ENCODE peak calls at places on chromosomes 1 and 21, in six cellular contexts. One of them, this sample, is unnamed.

GRCh38 chr1:152461544-152461943 is 47.5 kb upstream of the CRNN start:
- DNase-seq in GM12878: no peak
- DNase-seq in A549: peak
- DNase-seq in SK-N-SH: peak
- DNase-seq in H1: peak
- DNase-seq in K562: peak
- DNase-seq in this sample: peak

GRCh38 chr1:156064615-156065014 is 3.7 kb downstream of the RAB25 start:
- DNase-seq in GM12878: no peak
- DNase-seq in A549: no peak
- DNase-seq in SK-N-SH: no peak
- DNase-seq in H1: no peak
- DNase-seq in K562: no peak
- DNase-seq in this sample: no peak

GRCh38 chr1:157961805-157962762 is 31.4 kb upstream of the KIRREL1 start:
- DNase-seq in GM12878: no peak
- DNase-seq in A549: peak
- DNase-seq in SK-N-SH: no peak
- DNase-seq in H1: no peak
- DNase-seq in K562: no peak
- DNase-seq in this sample: no peak

GRCh38 chr21:35035116-35035515 is 14.0 kb downstream of the RUNX1 start:
- DNase-seq in GM12878: no peak
- DNase-seq in A549: no peak
- DNase-seq in SK-N-SH: no peak
- DNase-seq in H1: no peak
- DNase-seq in K562: no peak
- DNase-seq in this sample: no peak

GRCh38 chr1:110087812-110088738 is 17.6 kb upstream of the ALX3 start:
- DNase-seq in GM12878: no peak
- DNase-seq in A549: peak
- DNase-seq in SK-N-SH: peak
- DNase-seq in H1: peak
- DNase-seq in K562: peak
- DNase-seq in this sample: peak

GRCh38 chr1:168342572-168343280 is 62.0 kb downstream of the TBX19 start:
- DNase-seq in GM12878: peak
- DNase-seq in A549: peak
- DNase-seq in SK-N-SH: peak
- DNase-seq in H1: peak
- DNase-seq in K562: peak
- DNase-seq in this sample: peak

GRCh38 chr1:23214640-23215039 is 2.7 kb downstream of the HTR1D start:
- DNase-seq in GM12878: no peak
- DNase-seq in A549: no peak
- DNase-seq in SK-N-SH: no peak
- DNase-seq in H1: no peak
- DNase-seq in K562: peak
- DNase-seq in this sample: no peak

GRCh38 chr1:42759114-42759513 is 7.7 kb downstream of the P3H1 start:
- DNase-seq in GM12878: no peak
- DNase-seq in A549: no peak
- DNase-seq in SK-N-SH: no peak
- DNase-seq in H1: no peak
- DNase-seq in K562: no peak
- DNase-seq in this sample: no peak

GRCh38 chr21:20882462-20883415 is 115.5 kb upstream of the NCAM2 start:
- DNase-seq in GM12878: no peak
- DNase-seq in A549: peak
- DNase-seq in SK-N-SH: peak
- DNase-seq in H1: peak
- DNase-seq in K562: peak
- DNase-seq in this sample: no peak

GRCh38 chr1:68198752-68199151 is 33.6 kb downstream of the WLS start:
- DNase-seq in GM12878: no peak
- DNase-seq in A549: no peak
- DNase-seq in SK-N-SH: no peak
- DNase-seq in H1: no peak
- DNase-seq in K562: no peak
- DNase-seq in this sample: no peak

GRCh38 chr1:245091818-245092637 is 62.8 kb upstream of the KIF26B start:
- DNase-seq in GM12878: no peak
- DNase-seq in A549: peak
- DNase-seq in SK-N-SH: peak
- DNase-seq in H1: peak
- DNase-seq in K562: peak
- DNase-seq in this sample: peak

GRCh38 chr1:198935371-198935921 is 296.6 kb downstream of the PTPRC start:
- DNase-seq in GM12878: peak
- DNase-seq in A549: peak
- DNase-seq in SK-N-SH: peak
- DNase-seq in H1: no peak
- DNase-seq in K562: peak
- DNase-seq in this sample: peak

GRCh38 chr1:61950418-61950817 is 208.1 kb downstream of the PATJ start:
- DNase-seq in GM12878: no peak
- DNase-seq in A549: peak
- DNase-seq in SK-N-SH: no peak
- DNase-seq in H1: no peak
- DNase-seq in K562: no peak
- DNase-seq in this sample: peak

GRCh38 chr1:218425647-218426342 is 80.7 kb downstream of the TGFB2 start:
- DNase-seq in GM12878: no peak
- DNase-seq in A549: peak
- DNase-seq in SK-N-SH: no peak
- DNase-seq in H1: no peak
- DNase-seq in K562: no peak
- DNase-seq in this sample: peak

GRCh38 chr21:31143021-31143420 is 104.7 kb upstream of the KRTAP19-8 start:
- DNase-seq in GM12878: no peak
- DNase-seq in A549: no peak
- DNase-seq in SK-N-SH: no peak
- DNase-seq in H1: no peak
- DNase-seq in K562: no peak
- DNase-seq in this sample: no peak

GRCh38 chr1:178867670-178868069 is 3.2 kb downstream of the ANGPTL1 start:
- DNase-seq in GM12878: no peak
- DNase-seq in A549: no peak
- DNase-seq in SK-N-SH: no peak
- DNase-seq in H1: no peak
- DNase-seq in K562: no peak
- DNase-seq in this sample: no peak

GRCh38 chr1:51313268-51313852 is 17.0 kb downstream of the TTC39A start:
- DNase-seq in GM12878: no peak
- DNase-seq in A549: peak
- DNase-seq in SK-N-SH: peak
- DNase-seq in H1: no peak
- DNase-seq in K562: no peak
- DNase-seq in this sample: no peak

GRCh38 chr1:166489670-166490436 is 323.1 kb upstream of the FAM78B start:
- DNase-seq in GM12878: peak
- DNase-seq in A549: peak
- DNase-seq in SK-N-SH: no peak
- DNase-seq in H1: no peak
- DNase-seq in K562: peak
- DNase-seq in this sample: peak
- TF ChIP-seq CHD2 in GM12878: no peak
- TF ChIP-seq CHD2 in A549: no peak
- TF ChIP-seq CHD2 in SK-N-SH: no peak
- TF ChIP-seq CHD2 in H1: no peak
- TF ChIP-seq CHD2 in K562: no peak
- TF ChIP-seq CHD2 in this sample: no peak

GRCh38 chr1:107883562-107883961 is 81.4 kb downstream of the VAV3 start:
- DNase-seq in GM12878: no peak
- DNase-seq in A549: no peak
- DNase-seq in SK-N-SH: no peak
- DNase-seq in H1: no peak
- DNase-seq in K562: no peak
- DNase-seq in this sample: no peak
- TF ChIP-seq CHD2 in GM12878: no peak
- TF ChIP-seq CHD2 in A549: no peak
- TF ChIP-seq CHD2 in SK-N-SH: no peak
- TF ChIP-seq CHD2 in H1: no peak
- TF ChIP-seq CHD2 in K562: no peak
- TF ChIP-seq CHD2 in this sample: no peak

GRCh38 chr1:75725861-75726361 is 1.4 kb downstream of the ACADM start:
- DNase-seq in GM12878: no peak
- DNase-seq in A549: no peak
- DNase-seq in SK-N-SH: no peak
- DNase-seq in H1: no peak
- DNase-seq in K562: peak
- DNase-seq in this sample: peak
- TF ChIP-seq CHD2 in GM12878: no peak
- TF ChIP-seq CHD2 in A549: no peak
- TF ChIP-seq CHD2 in SK-N-SH: no peak
- TF ChIP-seq CHD2 in H1: no peak
- TF ChIP-seq CHD2 in K562: no peak
- TF ChIP-seq CHD2 in this sample: no peak

GRCh38 chr21:45607021-45607921 is 36.3 kb upstream of the PCBP3 start:
- DNase-seq in GM12878: no peak
- DNase-seq in A549: peak
- DNase-seq in SK-N-SH: peak
- DNase-seq in H1: no peak
- DNase-seq in K562: no peak
- DNase-seq in this sample: no peak
- TF ChIP-seq CHD2 in GM12878: no peak
- TF ChIP-seq CHD2 in A549: no peak
- TF ChIP-seq CHD2 in SK-N-SH: no peak
- TF ChIP-seq CHD2 in H1: no peak
- TF ChIP-seq CHD2 in K562: no peak
- TF ChIP-seq CHD2 in this sample: no peak

GRCh38 chr1:214548988-214549387 is 2.4 kb downstream of the PTPN14 start:
- DNase-seq in GM12878: no peak
- DNase-seq in A549: no peak
- DNase-seq in SK-N-SH: no peak
- DNase-seq in H1: no peak
- DNase-seq in K562: no peak
- DNase-seq in this sample: no peak
- TF ChIP-seq CHD2 in GM12878: no peak
- TF ChIP-seq CHD2 in A549: no peak
- TF ChIP-seq CHD2 in SK-N-SH: no peak
- TF ChIP-seq CHD2 in H1: no peak
- TF ChIP-seq CHD2 in K562: no peak
- TF ChIP-seq CHD2 in this sample: no peak

GRCh38 chr1:89563957-89564604 is 39.5 kb downstream of the LRRC8B start:
- DNase-seq in GM12878: no peak
- DNase-seq in A549: no peak
- DNase-seq in SK-N-SH: peak
- DNase-seq in H1: no peak
- DNase-seq in K562: no peak
- DNase-seq in this sample: no peak
- TF ChIP-seq CHD2 in GM12878: no peak
- TF ChIP-seq CHD2 in A549: no peak
- TF ChIP-seq CHD2 in SK-N-SH: no peak
- TF ChIP-seq CHD2 in H1: no peak
- TF ChIP-seq CHD2 in K562: no peak
- TF ChIP-seq CHD2 in this sample: no peak

DNA sequence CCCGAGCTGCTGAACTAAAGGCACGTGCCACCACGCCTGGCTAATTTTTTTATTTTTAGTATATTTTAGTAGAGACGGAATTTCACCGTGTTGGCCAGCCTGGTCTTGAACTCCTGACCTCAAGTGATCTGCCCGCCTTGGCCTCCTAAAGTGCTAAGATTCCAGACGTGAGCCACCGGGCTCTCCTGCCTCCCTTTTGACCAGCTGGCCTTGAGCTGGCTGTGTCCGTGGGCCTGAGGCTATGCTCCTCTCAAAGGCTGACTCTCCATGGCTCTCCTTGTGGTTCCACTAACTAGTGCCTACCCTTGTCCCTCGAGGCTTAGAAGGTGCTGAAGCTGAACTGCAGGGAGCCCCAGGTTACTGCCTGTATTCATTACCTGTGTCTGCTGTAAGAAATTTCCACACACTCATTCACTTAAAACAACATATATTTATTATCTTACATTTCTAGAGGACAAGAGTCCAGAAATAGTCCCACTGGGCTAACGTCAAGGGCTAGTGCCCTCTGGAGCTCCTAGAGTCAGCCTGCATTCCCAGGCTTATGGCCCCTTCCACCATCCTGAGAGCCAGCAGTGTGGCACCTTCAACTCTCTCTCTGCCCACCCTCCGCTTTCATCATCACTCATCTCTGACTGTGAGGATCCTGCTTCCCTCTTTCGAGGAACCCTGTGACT is 34.9 kb downstream of the ETS2 start:
- DNase-seq in GM12878: no peak
- DNase-seq in A549: no peak
- DNase-seq in SK-N-SH: no peak
- DNase-seq in H1: no peak
- DNase-seq in K562: no peak
- DNase-seq in this sample: no peak
- TF ChIP-seq CHD2 in GM12878: no peak
- TF ChIP-seq CHD2 in A549: no peak
- TF ChIP-seq CHD2 in SK-N-SH: no peak
- TF ChIP-seq CHD2 in H1: no peak
- TF ChIP-seq CHD2 in K562: no peak
- TF ChIP-seq CHD2 in this sample: no peak

GRCh38 chr1:83931658-83932253 is 67.2 kb downstream of the TTLL7 start:
- DNase-seq in GM12878: no peak
- DNase-seq in A549: peak
- DNase-seq in SK-N-SH: peak
- DNase-seq in H1: no peak
- DNase-seq in K562: peak
- DNase-seq in this sample: peak
- TF ChIP-seq CHD2 in GM12878: no peak
- TF ChIP-seq CHD2 in A549: no peak
- TF ChIP-seq CHD2 in SK-N-SH: no peak
- TF ChIP-seq CHD2 in H1: no peak
- TF ChIP-seq CHD2 in K562: no peak
- TF ChIP-seq CHD2 in this sample: no peak

DNA sequence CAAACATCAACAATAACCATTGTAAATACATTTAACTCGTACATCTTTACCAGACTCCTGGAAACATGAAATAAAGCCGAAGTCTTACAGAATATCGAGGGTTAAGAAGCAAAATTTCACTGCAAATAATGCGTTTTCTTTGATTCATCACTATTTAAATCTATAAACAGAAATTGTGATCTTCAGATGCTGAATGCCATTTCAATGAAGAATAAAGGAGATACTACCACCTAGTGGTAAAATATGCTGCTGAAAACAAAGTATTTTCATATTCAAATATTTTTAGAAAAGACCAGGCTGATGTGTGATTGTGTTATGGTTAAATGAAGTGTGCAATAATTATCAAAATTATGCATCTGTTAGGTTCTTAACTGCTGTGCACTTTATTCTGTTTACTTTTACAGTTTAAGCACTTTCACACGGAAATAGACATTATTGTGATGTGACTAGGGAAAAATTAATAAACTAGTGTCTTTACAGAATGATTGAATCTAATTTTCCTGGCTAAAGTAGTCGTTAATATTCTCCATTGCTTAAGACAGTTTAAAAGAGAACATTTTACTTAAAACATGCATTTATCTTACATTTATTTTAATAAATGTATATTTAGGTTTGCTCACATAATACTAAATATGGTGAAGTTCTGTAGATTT is 1093.1 kb downstream of the MRPL39 start:
- DNase-seq in GM12878: no peak
- DNase-seq in A549: peak
- DNase-seq in SK-N-SH: peak
- DNase-seq in H1: no peak
- DNase-seq in K562: no peak
- DNase-seq in this sample: no peak
- TF ChIP-seq CHD2 in GM12878: no peak
- TF ChIP-seq CHD2 in A549: no peak
- TF ChIP-seq CHD2 in SK-N-SH: no peak
- TF ChIP-seq CHD2 in H1: no peak
- TF ChIP-seq CHD2 in K562: no peak
- TF ChIP-seq CHD2 in this sample: no peak